ENCODE peak calls at places on chromosome 18, in six cellular contexts. V is AG20443; K is islet precursor cell; E is GM13977; P is stimulated activated CD4-positive, alpha-beta T cell treated with anti-CD3 and anti-CD28 coated beads, Interleukin-12 subunit alpha, Interleukin-12 subunit beta, amount 100 ng/mL, for 48 hours; C is CD8-positive, alpha-beta memory T cell. M is an unnamed sample.

GRCh38 chr18:73043231-73044000 is 175.6 kb upstream of the NETO1 start:
- DNase-seq in P (no peak), E (no peak), V (no peak), K (no peak), C (no peak), M (no peak)

GRCh38 chr18:44712025-44712424 is 31.3 kb downstream of the SETBP1 start:
- DNase-seq in C (no peak), K (peak), P (no peak), V (no peak), E (no peak), M (no peak)

GRCh38 chr18:32019251-32019943 is 772 bp downstream of the RNF125 start:
- DNase-seq in E (peak), P (peak), C (peak), V (peak), K (peak), M (peak)

GRCh38 chr18:49499046-49499637 is 12.1 kb upstream of the C18orf32 start:
- DNase-seq in V (no peak), P (no peak), C (no peak), E (no peak), K (no peak), M (no peak)

GRCh38 chr18:35588995-35589394 is 7.5 kb downstream of the GALNT1 start:
- DNase-seq in V (no peak), E (no peak), K (no peak), P (no peak), C (peak), M (no peak)

GRCh38 chr18:9790261-9790660 is 82.2 kb downstream of the RAB31 start:
- DNase-seq in P (no peak), E (no peak), K (no peak), V (no peak), C (no peak), M (no peak)

GRCh38 chr18:79223431-79223830 is 154.2 kb downstream of the ATP9B start:
- DNase-seq in K (no peak), P (no peak), V (no peak), C (no peak), E (no peak), M (no peak)

GRCh38 chr18:23528580-23529472 is 25.5 kb downstream of the RMC1 start:
- DNase-seq in P (no peak), C (no peak), E (no peak), K (peak), V (peak), M (no peak)

GRCh38 chr18:56709463-56709862 is 58.3 kb downstream of the WDR7 start:
- DNase-seq in P (peak), K (peak), V (peak), E (peak), C (peak), M (peak)

GRCh38 chr18:39655341-39655740 is 2089.7 kb upstream of the CELF4 start:
- DNase-seq in C (no peak), E (no peak), V (no peak), K (no peak), P (no peak), M (no peak)